ENCODE peak calls at places on chromosomes 6 and 20, in seven cellular contexts. I, F, H, K, D, S and Y are unnamed samples.

GRCh38 chr20:31698803-31699718 is 23.6 kb downstream of the BCL2L1 start:
- DNase-seq in I (peak), F (peak), H (peak), K (peak), D (peak), S (peak), Y (no peak)

GRCh38 chr6:5525209-5525608 is 263.9 kb downstream of the FARS2 start:
- DNase-seq in I (no peak), F (no peak), H (no peak), K (peak), D (no peak), S (no peak), Y (no peak)

GRCh38 chr6:167403427-167403826 is 78.5 kb downstream of the TTLL2 start:
- DNase-seq in I (no peak), F (no peak), H (no peak), K (no peak), D (no peak), S (no peak), Y (no peak)

GRCh38 chr6:43185391-43185790 is 3.4 kb downstream of the CUL9 start:
- DNase-seq in I (no peak), F (no peak), H (no peak), K (no peak), D (no peak), S (no peak), Y (no peak)

GRCh38 chr20:2521369-2522305 is 12.9 kb upstream of the ZNF343 start:
- DNase-seq in I (no peak), F (peak), H (peak), K (peak), D (no peak), S (no peak), Y (no peak)

GRCh38 chr6:75631847-75632246 is 30.2 kb downstream of the SENP6 start:
- DNase-seq in I (no peak), F (no peak), H (no peak), K (no peak), D (no peak), S (no peak), Y (no peak)

GRCh38 chr6:169866140-169866534 is 114.7 kb downstream of the ERMARD start:
- DNase-seq in I (no peak), F (no peak), H (no peak), K (no peak), D (no peak), S (no peak), Y (no peak)

GRCh38 chr6:110398778-110399177 is 16.6 kb downstream of the DDO start:
- DNase-seq in I (no peak), F (no peak), H (no peak), K (peak), D (no peak), S (no peak), Y (no peak)

GRCh38 chr6:113328886-113329381 is 528.2 kb upstream of the MARCKS start:
- DNase-seq in I (no peak), F (no peak), H (no peak), K (peak), D (no peak), S (no peak), Y (no peak)

GRCh38 chr20:34022154-34022842 is 28.6 kb downstream of the RALY start:
- DNase-seq in I (no peak), F (no peak), H (no peak), K (peak), D (no peak), S (no peak), Y (no peak)

GRCh38 chr6:122770835-122771601 is 8.5 kb upstream of the FABP7 start:
- DNase-seq in I (no peak), F (peak), H (peak), K (peak), D (no peak), S (no peak), Y (peak)

GRCh38 chr20:90651-91050 is 3.2 kb downstream of the DEFB125 start:
- DNase-seq in I (no peak), F (no peak), H (no peak), K (no peak), D (no peak), S (no peak), Y (no peak)

GRCh38 chr20:49286689-49287551 is 9.1 kb upstream of the ZNFX1 start:
- DNase-seq in I (no peak), F (no peak), H (no peak), K (no peak), D (no peak), S (no peak), Y (peak)

DNA sequence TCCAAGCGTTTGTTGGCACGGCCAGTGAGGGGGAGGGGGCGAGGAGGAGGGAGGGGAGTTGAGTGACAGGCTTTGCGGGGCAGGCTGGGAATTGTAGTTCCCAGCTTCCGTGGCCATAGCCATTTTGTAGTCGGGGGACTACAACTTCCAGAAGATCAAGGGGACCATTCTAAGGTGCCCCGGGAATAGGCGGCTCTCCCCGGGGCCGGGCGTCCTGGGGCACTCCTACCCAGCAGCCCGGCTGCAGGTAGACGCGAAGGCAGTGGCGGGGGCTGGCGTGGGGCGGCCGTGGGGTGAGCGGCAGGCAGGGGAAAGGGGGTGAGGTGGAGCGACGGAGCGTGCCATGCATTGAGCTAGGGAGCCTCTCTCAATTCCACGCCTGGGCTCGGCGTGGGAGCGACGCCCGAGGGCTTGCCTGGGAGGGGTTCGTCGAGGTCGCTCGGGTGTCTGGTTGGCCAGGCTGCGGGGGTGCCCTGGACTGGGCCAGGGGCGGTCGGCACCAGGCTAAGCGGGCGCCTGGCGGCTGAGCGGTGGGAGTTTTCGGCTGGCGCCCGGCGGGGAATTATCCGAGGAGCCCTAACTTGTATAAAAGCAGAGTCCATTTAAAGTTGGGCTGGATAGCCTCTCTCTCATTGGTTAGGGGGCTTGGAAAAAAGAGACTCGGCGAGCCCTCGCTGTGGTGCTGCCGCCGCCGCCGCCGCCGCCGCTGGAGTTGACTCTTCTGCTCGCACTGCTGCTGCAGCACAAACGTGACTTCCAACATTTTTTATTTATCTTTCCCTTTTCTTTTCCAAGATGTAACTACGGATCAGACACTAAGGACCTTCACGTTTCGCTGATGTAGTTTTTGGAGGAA is at the start of gene JARID2:
- DNase-seq in I (peak), F (peak), H (peak), K (peak), D (peak), S (peak), Y (peak)
- TF ChIP-seq CTCF in I (peak), F (no peak), H (no peak), K (no peak), D (no peak), S (peak), Y (no peak)

GRCh38 chr6:7730003-7730402 is 4.1 kb downstream of the BMP6 start:
- DNase-seq in I (no peak), F (no peak), H (no peak), K (no peak), D (no peak), S (no peak), Y (no peak)

GRCh38 chr6:7731289-7731688 is 5.4 kb downstream of the BMP6 start:
- DNase-seq in I (no peak), F (no peak), H (no peak), K (no peak), D (no peak), S (no peak), Y (no peak)

GRCh38 chr6:7728855-7729590 is 3.1 kb downstream of the BMP6 start:
- DNase-seq in I (no peak), F (no peak), H (no peak), K (no peak), D (no peak), S (no peak), Y (no peak)

GRCh38 chr6:7730852-7731251 is 5.0 kb downstream of the BMP6 start:
- DNase-seq in I (no peak), F (no peak), H (no peak), K (peak), D (no peak), S (no peak), Y (no peak)

DNA sequence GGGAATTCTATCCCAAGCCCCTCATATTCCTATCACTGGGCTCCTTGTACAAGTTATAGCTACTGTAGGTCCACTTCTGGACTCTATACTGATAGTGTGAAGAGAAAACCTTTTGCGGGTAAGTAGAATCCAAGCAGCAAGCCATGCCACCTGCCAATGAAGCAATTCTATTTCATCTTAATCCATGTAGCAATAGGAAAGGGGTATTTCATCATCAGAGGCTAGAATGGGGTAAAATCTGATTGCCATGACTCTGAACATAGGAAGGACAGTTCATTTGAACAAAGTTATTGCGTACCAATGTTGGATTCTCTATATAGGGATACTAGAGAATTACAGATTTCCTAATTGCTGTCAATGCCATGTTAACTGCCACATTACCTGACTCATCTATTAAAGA is 4.5 kb downstream of the BMP6 start:
- DNase-seq in I (no peak), F (no peak), H (no peak), K (no peak), D (no peak), S (no peak), Y (no peak)
- H3K4me3 ChIP-seq in I (no peak), F (no peak), H (no peak), K (no peak), D (no peak), S (no peak), Y (no peak)

DNA sequence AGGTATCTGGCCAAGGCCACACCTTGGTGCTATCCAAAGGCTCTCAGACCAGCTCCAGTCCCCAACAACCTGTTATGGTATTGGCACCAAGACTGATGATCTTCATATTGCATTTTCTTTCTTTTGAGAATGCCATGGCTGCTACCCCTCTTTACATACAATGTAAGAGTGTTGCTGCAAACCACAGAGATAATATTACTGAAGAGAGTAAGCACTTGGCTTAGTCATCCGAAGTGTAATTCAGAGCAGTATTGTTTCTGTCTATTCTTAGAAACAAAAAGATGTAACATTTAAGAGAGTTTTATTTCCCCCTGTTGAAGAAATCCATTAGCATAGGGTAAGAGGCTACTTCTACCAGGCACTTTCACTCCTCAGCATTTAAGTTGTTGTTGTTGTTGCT is 212.5 kb downstream of the C6orf118 start:
- DNase-seq in I (no peak), F (no peak), H (no peak), K (no peak), D (no peak), S (no peak), Y (no peak)
- TF ChIP-seq CTCF in I (no peak), F (no peak), H (no peak), K (no peak), D (no peak), S (no peak), Y (no peak)

GRCh38 chr20:38091447-38092216 is 58.1 kb downstream of the RPRD1B start:
- DNase-seq in I (no peak), F (no peak), H (no peak), K (peak), D (no peak), S (peak), Y (no peak)
- H3K4me3 ChIP-seq in I (no peak), F (no peak), H (no peak), K (no peak), D (no peak), S (no peak), Y (no peak)

DNA sequence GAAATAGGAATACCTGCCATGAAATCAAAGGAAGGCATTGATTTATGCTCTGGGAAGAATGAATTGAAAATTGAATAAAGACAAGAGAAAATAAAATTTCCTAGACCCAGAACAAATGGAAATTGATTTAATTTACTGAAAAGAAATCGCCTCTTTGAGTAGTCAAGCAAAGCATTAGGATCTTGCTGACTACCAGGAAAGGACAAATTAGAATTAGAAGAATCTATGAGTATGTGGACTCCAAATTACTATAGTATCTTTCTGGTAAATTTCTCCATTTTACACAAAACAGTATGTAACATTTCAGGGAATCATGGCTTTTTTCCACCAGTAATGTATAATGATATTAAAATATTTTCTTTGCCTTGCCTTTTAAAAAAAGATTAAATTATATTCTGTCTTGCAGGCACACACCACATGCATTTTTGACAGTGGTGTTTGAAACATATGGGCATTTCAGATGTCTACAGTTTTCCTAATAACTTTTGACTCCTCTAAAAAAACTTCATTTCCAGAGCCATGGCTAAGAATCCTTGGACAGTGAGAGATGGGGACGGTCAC is 768.8 kb upstream of the NRSN1 start:
- DNase-seq in I (no peak), F (no peak), H (no peak), K (no peak), D (no peak), S (no peak), Y (no peak)
- TF ChIP-seq CTCF in I (no peak), F (no peak), H (no peak), K (no peak), D (no peak), S (no peak), Y (no peak)

GRCh38 chr6:35810831-35811698 is 5.9 kb downstream of the LHFPL5 start:
- DNase-seq in I (no peak), F (peak), H (peak), K (peak), D (no peak), S (no peak), Y (peak)

GRCh38 chr6:35808688-35809087 is 3.5 kb downstream of the LHFPL5 start:
- DNase-seq in I (no peak), F (no peak), H (no peak), K (no peak), D (no peak), S (no peak), Y (no peak)

GRCh38 chr6:35801148-35801547 is 4.0 kb upstream of the LHFPL5 start:
- DNase-seq in I (no peak), F (no peak), H (no peak), K (no peak), D (no peak), S (no peak), Y (no peak)

GRCh38 chr6:35804996-35805736 is at the start of gene LHFPL5:
- DNase-seq in I (no peak), F (peak), H (peak), K (no peak), D (no peak), S (no peak), Y (no peak)
- H3K4me3 ChIP-seq in I (peak), F (peak), H (no peak), K (no peak), D (no peak), S (no peak), Y (peak)

GRCh38 chr6:132961122-132961521 is 146.8 kb downstream of the RPS12 start:
- DNase-seq in I (no peak), F (no peak), H (no peak), K (peak), D (no peak), S (no peak), Y (no peak)

GRCh38 chr6:132962936-132963579 is 148.7 kb downstream of the RPS12 start:
- DNase-seq in I (peak), F (peak), H (peak), K (peak), D (peak), S (peak), Y (no peak)

GRCh38 chr6:132960720-132961119 is 146.4 kb downstream of the RPS12 start:
- DNase-seq in I (peak), F (no peak), H (no peak), K (no peak), D (no peak), S (no peak), Y (peak)

GRCh38 chr6:132959927-132960326 is 145.6 kb downstream of the RPS12 start:
- DNase-seq in I (no peak), F (no peak), H (no peak), K (no peak), D (no peak), S (no peak), Y (no peak)

GRCh38 chr6:132961610-132962009 is 147.2 kb downstream of the RPS12 start:
- DNase-seq in I (no peak), F (no peak), H (no peak), K (no peak), D (no peak), S (no peak), Y (no peak)
- TF ChIP-seq CTCF in I (no peak), F (no peak), H (no peak), K (peak), D (no peak), S (no peak), Y (no peak)

DNA sequence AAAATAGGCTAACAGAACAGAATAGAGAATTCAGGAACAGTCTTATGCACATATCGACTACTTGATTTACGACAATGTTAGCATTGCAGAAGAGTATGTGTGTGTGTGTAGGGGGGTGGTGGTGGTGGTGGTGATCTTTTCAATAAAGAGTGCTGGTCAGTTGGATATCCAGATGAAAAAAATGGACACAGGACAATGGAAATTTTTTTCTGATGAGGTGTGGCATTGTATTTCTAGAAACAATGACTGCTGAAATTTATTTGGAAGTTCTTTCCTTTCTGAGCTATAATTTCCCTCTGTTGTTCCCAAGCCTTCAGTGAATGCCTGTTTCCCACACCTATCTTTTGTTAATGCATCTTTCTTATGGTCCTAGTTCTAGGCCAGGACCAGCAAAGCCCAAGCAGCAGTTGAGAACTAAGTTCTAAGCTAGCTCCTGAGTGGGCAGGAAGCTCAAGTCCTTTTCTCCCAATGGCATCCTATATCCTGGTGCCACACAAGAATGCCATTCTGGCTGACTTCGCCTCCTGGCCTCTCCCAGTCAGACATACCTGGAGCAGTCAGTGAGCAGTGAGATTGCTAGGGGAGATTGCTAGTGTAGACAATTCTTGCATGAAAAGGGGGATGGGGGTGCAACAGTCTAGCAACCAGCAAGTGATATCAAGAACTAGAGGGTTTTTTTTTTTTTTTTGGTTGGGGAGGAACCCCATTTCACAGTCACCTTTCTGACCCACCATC is 1.2 kb upstream of the TOX2 start:
- DNase-seq in I (no peak), F (no peak), H (no peak), K (no peak), D (no peak), S (no peak), Y (no peak)
- H3K4me3 ChIP-seq in I (no peak), F (no peak), H (no peak), K (no peak), D (no peak), S (no peak), Y (no peak)

DNA sequence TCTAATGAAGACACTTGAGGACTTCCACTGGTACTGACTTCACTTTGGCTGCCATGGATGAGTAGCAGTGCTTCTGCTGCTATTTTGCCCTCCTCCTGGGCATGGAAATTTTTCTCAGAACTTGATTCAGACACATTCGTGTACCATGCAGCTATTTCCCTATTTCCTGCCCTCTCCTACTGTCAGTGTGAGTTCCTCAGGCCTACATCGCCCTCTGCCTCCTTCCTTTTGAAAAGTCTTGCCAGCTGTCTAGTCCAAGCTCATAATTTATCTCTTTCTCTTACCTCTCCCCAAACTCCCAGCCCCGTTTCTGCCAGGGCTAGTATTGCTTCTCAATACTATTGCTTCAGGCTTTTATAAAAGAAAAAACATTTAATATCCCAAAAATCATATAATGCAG is 470.2 kb downstream of the ADGRB3 start:
- DNase-seq in I (no peak), F (no peak), H (no peak), K (no peak), D (no peak), S (no peak), Y (no peak)
- TF ChIP-seq CTCF in I (no peak), F (no peak), H (no peak), K (no peak), D (no peak), S (no peak), Y (no peak)

GRCh38 chr6:73695619-73696421 is at the start of gene CD109:
- DNase-seq in I (no peak), F (peak), H (no peak), K (peak), D (peak), S (peak), Y (no peak)
- H3K4me3 ChIP-seq in I (peak), F (peak), H (no peak), K (peak), D (peak), S (peak), Y (no peak)